ENCODE peak calls at places on chromosomes 7 and 10, in nine cellular contexts. K, L, I, O, P, D, R, J and E are unnamed samples.

GRCh38 chr7:95520136-95520535 is 34.4 kb downstream of the ASB4 start:
- DNase-seq in I (no peak), J (no peak), P (no peak), O (no peak), D (no peak), R (no peak), K (no peak), L (no peak), E (no peak)

GRCh38 chr7:80748302-80749042 is 110.0 kb downstream of the CD36 start:
- DNase-seq in I (no peak), J (no peak), K (no peak), D (no peak), P (no peak), R (no peak), L (no peak), O (no peak), E (no peak)

GRCh38 chr7:132244917-132245480 is 331.3 kb downstream of the PLXNA4 start:
- DNase-seq in L (no peak), P (no peak), R (no peak), J (no peak), O (no peak), I (no peak), D (no peak), K (no peak), E (no peak)

GRCh38 chr7:87567052-87567451 is 33.6 kb downstream of the ABCB1 start:
- DNase-seq in D (no peak), L (no peak), R (no peak), O (no peak), P (no peak), K (no peak), J (no peak), I (no peak), E (no peak)

GRCh38 chr7:135930565-135931423 is 46.4 kb downstream of the MTPN start:
- DNase-seq in D (no peak), J (no peak), I (no peak), R (no peak), O (no peak), P (peak; percentile 22), L (no peak), K (no peak), E (no peak)

GRCh38 chr10:97850446-97850845 is 803 bp downstream of the GOLGA7B start:
- DNase-seq in D (no peak), I (no peak), L (no peak), J (peak; percentile 6), R (no peak), K (peak; percentile 59), P (no peak), O (peak; percentile 41), E (peak; percentile 16)

GRCh38 chr10:86944471-86944870 is 12.9 kb downstream of the MMRN2 start:
- DNase-seq in L (no peak), J (no peak), I (no peak), K (peak; percentile 51), P (no peak), O (no peak), R (no peak), D (no peak), E (no peak)

GRCh38 chr7:133854739-133855138 is 272.4 kb upstream of the LRGUK start:
- DNase-seq in I (no peak), D (no peak), O (no peak), K (peak; percentile 57), L (no peak), P (peak; percentile 37), J (no peak), R (peak; percentile 27), E (no peak)

GRCh38 chr7:37916673-37917660 is at the start of gene SFRP4:
- DNase-seq in K (peak; percentile 4), I (peak; percentile 40), J (peak; percentile 56), R (peak; percentile 47), L (peak; percentile 82), D (peak; percentile 51), P (peak; percentile 66), O (no peak), E (peak; percentile 67)

GRCh38 chr10:74093530-74094164 is 57.0 kb downstream of the AP3M1 start:
- DNase-seq in O (no peak), P (no peak), I (no peak), J (no peak), K (no peak), R (no peak), L (no peak), D (no peak), E (no peak)

GRCh38 chr10:98921381-98921780 is 314.3 kb downstream of the HPSE2 start:
- DNase-seq in I (no peak), R (no peak), P (no peak), K (no peak), O (no peak), J (no peak), L (no peak), D (no peak), E (no peak)

GRCh38 chr10:8072211-8072610 is 17.7 kb downstream of the GATA3 start:
- DNase-seq in J (no peak), L (no peak), P (no peak), R (no peak), I (no peak), O (no peak), D (no peak), K (no peak), E (no peak)
- H3K27ac ChIP-seq in J (no peak overlapping the region), L (no peak overlapping the region), P (no peak overlapping the region), R (no peak overlapping the region), I (no peak overlapping the region), O (no peak overlapping the region), D (no peak overlapping the region), K (peak overlapping the region; percentile 42), E (no peak overlapping the region)

DNA sequence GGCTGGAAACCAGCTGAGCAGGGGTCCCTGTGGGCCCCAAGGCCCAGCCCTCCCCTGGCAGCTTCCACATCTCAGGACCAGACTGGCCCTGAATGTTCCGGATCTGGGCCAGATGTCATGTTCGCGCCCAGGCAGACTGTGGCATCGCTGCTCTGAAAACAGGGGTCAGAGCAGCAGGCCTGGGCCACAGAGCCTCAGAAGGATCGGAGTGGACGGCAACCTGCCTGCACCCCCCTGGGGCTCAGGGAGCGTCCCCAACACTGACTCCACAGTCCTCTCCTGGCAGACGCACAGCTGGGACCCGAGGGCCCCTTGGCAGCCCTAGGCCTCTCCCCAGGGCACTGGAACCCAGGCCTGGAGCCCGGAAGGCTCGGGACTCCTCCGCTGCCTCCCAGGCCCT is 91.3 kb upstream of the DNAAF5 start:
- DNase-seq in J (no peak), O (no peak), R (no peak), I (no peak), P (no peak), K (no peak), L (peak; percentile 52), D (no peak), E (no peak)
- H3K27ac ChIP-seq in J (no peak overlapping the region), O (no peak overlapping the region), R (peak overlapping the region; percentile 70), I (no peak overlapping the region), P (no peak overlapping the region), K (no peak overlapping the region), L (no peak overlapping the region), D (peak overlapping the region; percentile 82), E (no peak overlapping the region)

GRCh38 chr7:90596745-90597526 is 815 bp downstream of the CDK14 start:
- DNase-seq in I (no peak), P (peak; percentile 52), O (no peak), J (peak; percentile 14), D (no peak), K (no peak), R (no peak), L (no peak), E (no peak)

GRCh38 chr7:90599038-90599437 is 2.9 kb downstream of the CDK14 start:
- DNase-seq in R (no peak), O (no peak), D (no peak), P (peak; percentile 27), K (no peak), J (no peak), L (no peak), I (no peak), E (no peak)

GRCh38 chr7:90597879-90598278 is 1.8 kb downstream of the CDK14 start:
- DNase-seq in R (no peak), O (no peak), P (no peak), L (no peak), D (no peak), K (no peak), J (no peak), I (no peak), E (no peak)

GRCh38 chr7:90597527-90597871 is 1.4 kb downstream of the CDK14 start:
- DNase-seq in D (no peak), K (no peak), J (no peak), O (no peak), P (no peak), I (no peak), L (no peak), R (no peak), E (no peak)

DNA sequence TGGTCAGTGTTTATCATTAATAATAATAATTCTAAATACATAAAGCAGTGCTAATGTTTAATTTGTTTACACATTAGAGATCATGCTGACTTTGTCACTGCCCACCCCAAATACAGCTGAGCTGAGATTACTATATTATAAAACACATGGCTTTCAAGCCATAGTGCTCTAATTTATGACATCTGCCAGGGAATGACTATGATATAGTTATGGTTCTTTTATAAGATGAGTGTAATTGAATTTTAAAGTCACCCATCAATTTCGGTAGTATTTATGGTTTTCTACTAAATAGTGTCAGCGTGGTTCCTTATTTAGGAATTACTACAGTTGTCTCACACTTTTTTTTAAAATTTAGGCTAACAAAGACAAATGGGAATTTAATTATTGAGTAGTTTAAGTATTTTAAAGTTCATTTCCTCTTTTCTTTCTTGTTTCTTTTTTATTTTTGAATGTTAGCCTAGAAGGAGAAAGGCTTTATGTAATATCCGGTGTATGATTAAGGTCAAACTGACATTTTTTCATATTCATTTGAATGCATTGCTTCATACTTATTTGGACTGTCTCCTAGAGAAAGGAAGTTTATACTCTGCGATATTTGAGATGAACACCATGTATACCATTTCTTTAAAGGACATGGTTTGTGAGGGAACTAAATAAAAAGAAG is 3.9 kb downstream of the CDK14 start:
- DNase-seq in P (no peak), O (no peak), K (no peak), D (no peak), J (no peak), I (no peak), R (no peak), L (no peak), E (no peak)
- H3K27ac ChIP-seq in P (no peak overlapping the region), O (no peak overlapping the region), K (no peak overlapping the region), D (no peak overlapping the region), J (no peak overlapping the region), I (no peak overlapping the region), R (no peak overlapping the region), L (no peak overlapping the region), E (no peak overlapping the region)

DNA sequence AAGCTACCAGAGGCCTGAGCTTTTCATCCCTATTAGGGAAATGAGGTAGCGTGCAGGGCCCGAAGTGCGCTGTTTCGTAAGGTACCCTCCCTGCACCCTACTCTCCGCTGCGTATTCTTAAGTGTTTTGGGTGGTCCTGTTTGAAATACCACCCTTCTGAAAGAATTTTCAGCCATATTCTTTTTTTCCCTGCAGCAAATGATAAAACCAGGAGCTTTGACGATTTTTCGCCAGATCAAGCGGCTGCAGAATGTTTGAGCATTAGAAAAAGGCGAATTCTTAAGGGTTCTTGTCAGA is 1.2 kb downstream of the RSBN1L start:
- DNase-seq in I (no peak), K (no peak), D (no peak), O (no peak), L (no peak), J (no peak), R (no peak), P (no peak), E (no peak)
- H3K27ac ChIP-seq in I (peak overlapping the region; percentile 98), K (peak overlapping the region; percentile 88), D (peak overlapping the region; percentile 98), O (peak overlapping the region; percentile 93), L (peak overlapping the region; percentile 97), J (no peak overlapping the region), R (peak overlapping the region; percentile 93), P (no peak overlapping the region), E (peak overlapping the region; percentile 99)

DNA sequence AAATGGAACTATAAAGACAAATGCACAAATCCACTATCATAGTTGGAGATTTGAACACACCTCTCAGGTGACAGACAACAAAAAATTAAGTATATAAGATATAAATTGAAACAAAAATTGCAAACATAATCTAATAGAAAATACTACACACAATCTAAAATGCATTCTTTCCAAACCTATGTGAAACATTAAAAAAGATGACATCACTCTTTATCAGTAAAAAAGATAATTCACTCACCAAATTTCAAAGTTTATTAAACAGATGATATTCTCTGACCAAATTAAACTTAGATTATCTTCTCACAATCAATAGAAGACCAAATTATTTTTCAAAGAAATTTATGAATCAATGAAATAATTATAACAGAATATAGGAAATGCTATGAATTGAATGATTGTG is 4.0 kb downstream of the ZWINT start:
- DNase-seq in O (no peak), K (no peak), L (no peak), I (no peak), P (no peak), J (no peak), D (no peak), R (no peak), E (no peak)
- H3K27ac ChIP-seq in O (no peak overlapping the region), K (peak overlapping the region; percentile 17), L (no peak overlapping the region), I (no peak overlapping the region), P (no peak overlapping the region), J (no peak overlapping the region), D (no peak overlapping the region), R (no peak overlapping the region), E (no peak overlapping the region)